ENCODE peak calls at places on chromosome 9, in eight cellular contexts. T is cerebellum; G is ACHN; F is amygdala; E is lung; W is neuronal stem cell; R is stimulated activated CD8-positive, alpha-beta memory T cell treated with anti-CD3 and anti-CD28 coated beads, Interleukin-2, amount 100 ng/mL, for 1 hour; Q is NCI-H2029 treated with DMSO at 0.1 percent for 48 hours. L is an unnamed sample.
A peak's percentile ranks its signal among the peaks of the same experiment; 100 is the strongest.

GRCh38 chr9:29214702-29215248 is 1641.5 kb upstream of the C9orf72 start:
- DNase-seq in T (no peak), G (no peak), F (no peak), E (no peak), W (peak; percentile 14), R (no peak), Q (no peak), L (no peak)

GRCh38 chr9:104864675-104865104 is 63.3 kb downstream of the ABCA1 start:
- DNase-seq in T (no peak), G (no peak), F (no peak), E (no peak), W (no peak), R (no peak), Q (no peak), L (no peak)

GRCh38 chr9:35110327-35110758 is 5.3 kb downstream of the ATOSB start:
- DNase-seq in T (no peak), G (peak; percentile 80), F (peak; percentile 53), E (no peak), W (no peak), R (no peak), Q (no peak), L (peak; percentile 62)

GRCh38 chr9:126616521-126616976 is 2.8 kb downstream of the LMX1B start:
- DNase-seq in T (no peak), G (no peak), F (no peak), E (no peak), W (no peak), R (no peak), Q (no peak), L (no peak)

GRCh38 chr9:131876486-131876885 is 136.6 kb upstream of the RAPGEF1 start:
- DNase-seq in T (no peak), G (no peak), F (no peak), E (no peak), W (no peak), R (no peak), Q (no peak), L (no peak)

GRCh38 chr9:137218754-137219271 is 3.2 kb downstream of the RNF208 start:
- DNase-seq in T (no peak), G (peak; percentile 41), F (no peak), E (no peak), W (no peak), R (no peak), Q (no peak), L (peak; percentile 9)

GRCh38 chr9:3888496-3888858 is 362.7 kb upstream of the RFX3 start:
- DNase-seq in T (no peak), G (no peak), F (no peak), E (no peak), W (no peak), R (no peak), Q (no peak), L (no peak)

GRCh38 chr9:128390813-128391711 is 19.9 kb downstream of the URM1 start:
- DNase-seq in T (no peak), G (no peak), F (peak; percentile 55), E (no peak), W (no peak), R (no peak), Q (no peak), L (no peak)

GRCh38 chr9:86731511-86731993 is 215.8 kb downstream of the GAS1 start:
- DNase-seq in T (no peak), G (no peak), F (no peak), E (no peak), W (no peak), R (no peak), Q (no peak), L (no peak)